ENCODE peak calls at places on chromosomes 3 and 15, in ten cellular contexts. M, N, J, U, L, Z, Q, C, T and F are unnamed samples.

GRCh38 chr15:56327721-56328502 is 37.3 kb upstream of the TEX9 start:
- DNase-seq in M (no peak), N (no peak), J (peak; percentile 12), U (peak; percentile 89), L (peak; percentile 40), Z (peak; percentile 85), Q (no peak), C (peak; percentile 16), T (no peak), F (peak; percentile 30)

GRCh38 chr3:167978071-167978470 is 117.7 kb downstream of the GOLIM4 start:
- DNase-seq in M (no peak), N (no peak), J (no peak), U (no peak), L (peak; percentile 21), Z (no peak), Q (no peak), C (no peak), T (no peak), F (peak; percentile 6)

GRCh38 chr15:58438956-58439355 is 7.2 kb downstream of the LIPC start:
- DNase-seq in M (no peak), N (peak; percentile 71), J (peak; percentile 69), U (peak; percentile 36), L (peak; percentile 58), Z (peak; percentile 84), Q (no peak), C (peak; percentile 67), T (peak; percentile 13), F (peak; percentile 37)

GRCh38 chr3:61876797-61877196 is 315.4 kb downstream of the PTPRG start:
- DNase-seq in M (no peak), N (peak; percentile 80), J (no peak), U (no peak), L (peak; percentile 75), Z (no peak), Q (no peak), C (peak; percentile 90), T (peak; percentile 20), F (peak; percentile 75)

GRCh38 chr3:46516521-46516920 is 18.7 kb downstream of the RTP3 start:
- DNase-seq in M (no peak), N (no peak), J (no peak), U (no peak), L (no peak), Z (peak; percentile 60), Q (no peak), C (no peak), T (no peak), F (no peak)

GRCh38 chr15:47678047-47678446 is 39.3 kb upstream of the SEMA6D start:
- DNase-seq in M (no peak), N (no peak), J (no peak), U (no peak), L (no peak), Z (no peak), Q (no peak), C (no peak), T (no peak), F (no peak)

GRCh38 chr3:16399473-16399872 is 114.0 kb downstream of the RFTN1 start:
- DNase-seq in M (no peak), N (peak; percentile 89), J (peak; percentile 41), U (no peak), L (peak; percentile 82), Z (peak; percentile 83), Q (no peak), C (peak; percentile 79), T (peak; percentile 75), F (peak; percentile 77)

GRCh38 chr15:23424111-23424904 is 22.7 kb downstream of the GOLGA6L2 start:
- DNase-seq in M (no peak), N (no peak), J (no peak), U (no peak), L (no peak), Z (peak; percentile 34), Q (no peak), C (no peak), T (no peak), F (no peak)

GRCh38 chr3:98240133-98240532 is 23.9 kb upstream of the OR5H6 start:
- DNase-seq in M (no peak), N (no peak), J (no peak), U (no peak), L (no peak), Z (no peak), Q (no peak), C (no peak), T (no peak), F (no peak)

GRCh38 chr3:164984947-164985346 is 93.3 kb downstream of the SI start:
- DNase-seq in M (no peak), N (no peak), J (no peak), U (no peak), L (no peak), Z (no peak), Q (no peak), C (no peak), T (no peak), F (no peak)

GRCh38 chr15:32983679-32984078 is 210.8 kb downstream of the FMN1 start:
- DNase-seq in M (no peak), N (no peak), J (no peak), U (no peak), L (no peak), Z (no peak), Q (no peak), C (no peak), T (no peak), F (no peak)

GRCh38 chr15:80480909-80481308 is 76.7 kb downstream of the ARNT2 start:
- DNase-seq in M (no peak), N (peak; percentile 100), J (peak; percentile 60), U (no peak), L (peak; percentile 99), Z (peak; percentile 87), Q (peak; percentile 80), C (peak; percentile 97), T (peak; percentile 74), F (peak; percentile 99)

GRCh38 chr3:188780188-188781147 is 391.3 kb upstream of the TPRG1 start:
- DNase-seq in M (no peak), N (peak; percentile 57), J (no peak), U (peak; percentile 74), L (peak; percentile 40), Z (no peak), Q (no peak), C (peak; percentile 75), T (no peak), F (no peak)

GRCh38 chr15:52011711-52012144 is 7.3 kb upstream of the MAPK6 start:
- DNase-seq in M (no peak), N (peak; percentile 68), J (no peak), U (no peak), L (peak; percentile 47), Z (no peak), Q (no peak), C (no peak), T (no peak), F (peak; percentile 33)

GRCh38 chr15:74595271-74595670 is 20.4 kb upstream of the CLK3 start:
- DNase-seq in M (no peak), N (no peak), J (no peak), U (no peak), L (no peak), Z (no peak), Q (no peak), C (no peak), T (no peak), F (no peak)

GRCh38 chr15:92724144-92724543 is 68.6 kb upstream of the FAM174B start:
- DNase-seq in M (no peak), N (no peak), J (no peak), U (no peak), L (no peak), Z (no peak), Q (no peak), C (no peak), T (no peak), F (no peak)

GRCh38 chr3:128494152-128494650 is 1.2 kb upstream of the GATA2 start:
- DNase-seq in M (no peak), N (no peak), J (no peak), U (no peak), L (no peak), Z (peak; percentile 52), Q (no peak), C (no peak), T (no peak), F (no peak)

GRCh38 chr15:96585634-96586386 is 255.3 kb downstream of the NR2F2 start:
- DNase-seq in M (no peak), N (peak; percentile 14), J (peak; percentile 24), U (peak; percentile 33), L (peak; percentile 15), Z (no peak), Q (no peak), C (peak; percentile 6), T (no peak), F (no peak)

DNA sequence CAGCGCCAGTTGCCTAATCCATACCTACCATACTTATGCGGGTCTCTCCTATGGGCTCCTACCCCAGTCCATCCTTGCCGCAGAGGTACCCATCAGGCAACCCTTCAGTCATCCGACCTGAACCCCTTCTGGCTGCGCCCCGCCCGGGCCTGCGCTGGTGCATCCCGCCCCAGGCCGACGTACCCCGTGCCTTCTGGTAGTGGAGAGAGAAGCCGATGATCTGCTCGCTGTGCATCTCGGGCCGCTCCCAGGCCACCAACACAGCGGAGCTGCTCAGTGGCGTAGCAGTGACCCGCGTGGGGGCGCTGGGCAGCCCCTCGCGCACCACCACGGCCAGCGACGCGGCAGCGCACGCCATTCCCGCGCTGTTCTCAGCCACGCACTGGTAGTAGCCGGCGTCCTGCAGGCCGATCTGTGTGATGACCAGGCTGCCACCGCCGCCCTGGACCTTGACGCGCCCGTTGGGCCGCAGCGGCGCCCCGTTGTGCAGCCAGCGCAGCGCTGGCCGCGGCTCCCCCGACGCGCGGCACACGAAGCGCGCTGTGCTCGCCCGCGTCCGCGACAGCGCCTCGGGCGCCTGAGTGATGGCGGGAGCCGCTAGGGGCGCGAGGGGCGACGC is 17.9 kb upstream of the IGDCC3 start:
- DNase-seq in M (no peak), N (no peak), J (peak; percentile 64), U (no peak), L (no peak), Z (no peak), Q (no peak), C (no peak), T (no peak), F (no peak)
- H3K4me3 ChIP-seq in M (no peak overlapping the region), N (no peak overlapping the region), J (peak overlapping the region; percentile 68), U (no peak overlapping the region), L (no peak overlapping the region), Z (no peak overlapping the region), Q (no peak overlapping the region), C (no peak overlapping the region), T (no peak overlapping the region), F (no peak overlapping the region)

GRCh38 chr3:127286571-127287140 is 1.2 kb downstream of the PRR20G start:
- DNase-seq in M (no peak), N (peak; percentile 1), J (no peak), U (no peak), L (peak; percentile 7), Z (no peak), Q (no peak), C (peak; percentile 7), T (no peak), F (no peak)
- H3K4me3 ChIP-seq in M (no peak overlapping the region), N (no peak overlapping the region), J (no peak overlapping the region), U (no peak overlapping the region), L (no peak overlapping the region), Z (no peak overlapping the region), Q (no peak overlapping the region), C (peak overlapping the region; percentile 7), T (no peak overlapping the region), F (no peak overlapping the region)

GRCh38 chr3:53100818-53101466 is 29.3 kb downstream of the RFT1 start:
- DNase-seq in M (no peak), N (no peak), J (no peak), U (no peak), L (no peak), Z (no peak), Q (no peak), C (no peak), T (no peak), F (no peak)
- H3K4me3 ChIP-seq in M (no peak overlapping the region), N (no peak overlapping the region), J (no peak overlapping the region), U (no peak overlapping the region), L (no peak overlapping the region), Z (no peak overlapping the region), Q (no peak overlapping the region), C (no peak overlapping the region), T (no peak overlapping the region), F (no peak overlapping the region)

GRCh38 chr3:156978471-156978961 is 152.4 kb downstream of the LEKR1 start:
- DNase-seq in M (no peak), N (peak; percentile 5), J (no peak), U (peak; percentile 7), L (no peak), Z (no peak), Q (no peak), C (peak; percentile 24), T (no peak), F (no peak)
- H3K4me3 ChIP-seq in M (no peak overlapping the region), N (no peak overlapping the region), J (no peak overlapping the region), U (no peak overlapping the region), L (no peak overlapping the region), Z (no peak overlapping the region), Q (no peak overlapping the region), C (no peak overlapping the region), T (no peak overlapping the region), F (no peak overlapping the region)